ENCODE peak calls at places on chromosomes 6 and 20, in four cellular contexts. One of them, this sample, is unnamed.

GRCh38 chr20:5397418-5397817 is 80.7 kb upstream of the PROKR2 start:
- DNase-seq in H1: no peak
- DNase-seq in SK-N-SH: no peak
- DNase-seq in K562: no peak
- DNase-seq in this sample: no peak

GRCh38 chr20:6698723-6699122 is 68.8 kb upstream of the BMP2 start:
- DNase-seq in K562: no peak
- DNase-seq in H1: no peak
- DNase-seq in SK-N-SH: no peak
- DNase-seq in this sample: no peak

GRCh38 chr20:42795399-42795798 is 394.3 kb downstream of the PTPRT start:
- DNase-seq in SK-N-SH: no peak
- DNase-seq in H1: no peak
- DNase-seq in K562: no peak
- DNase-seq in this sample: no peak

GRCh38 chr6:22330941-22331340 is 34.1 kb upstream of the PRL start:
- DNase-seq in SK-N-SH: no peak
- DNase-seq in K562: no peak
- DNase-seq in H1: no peak
- DNase-seq in this sample: no peak

GRCh38 chr6:44625996-44626395 is 238.5 kb downstream of the CDC5L start:
- DNase-seq in SK-N-SH: no peak
- DNase-seq in K562: no peak
- DNase-seq in H1: no peak
- DNase-seq in this sample: no peak

GRCh38 chr6:105363100-105363754 is 39.7 kb downstream of the PREP start:
- DNase-seq in K562: no peak
- DNase-seq in H1: no peak
- DNase-seq in SK-N-SH: peak; percentile 28
- DNase-seq in this sample: no peak

GRCh38 chr6:118263929-118264486 is 284.1 kb upstream of the PLN start:
- DNase-seq in SK-N-SH: peak; percentile 30
- DNase-seq in H1: no peak
- DNase-seq in K562: no peak
- DNase-seq in this sample: peak; percentile 68

GRCh38 chr6:162854228-162854627 is 126.5 kb downstream of the PACRG start:
- DNase-seq in K562: no peak
- DNase-seq in H1: no peak
- DNase-seq in SK-N-SH: no peak
- DNase-seq in this sample: no peak

GRCh38 chr20:57129303-57129702 is 137.1 kb downstream of the BMP7 start:
- DNase-seq in K562: no peak
- DNase-seq in SK-N-SH: no peak
- DNase-seq in H1: no peak
- DNase-seq in this sample: no peak

GRCh38 chr6:156618600-156619205 is 158.5 kb upstream of the ARID1B start:
- DNase-seq in SK-N-SH: peak; percentile 46
- DNase-seq in K562: peak; percentile 31
- DNase-seq in H1: peak; percentile 7
- DNase-seq in this sample: no peak

GRCh38 chr6:168078943-168079405 is at the start of gene FRMD1:
- DNase-seq in K562: no peak
- DNase-seq in H1: no peak
- DNase-seq in SK-N-SH: no peak
- DNase-seq in this sample: no peak

GRCh38 chr6:19691465-19692167 is 145.6 kb upstream of the ID4 start:
- DNase-seq in K562: no peak
- DNase-seq in SK-N-SH: peak; percentile 15
- DNase-seq in H1: peak; percentile 44
- DNase-seq in this sample: no peak

GRCh38 chr6:1627884-1628550 is 18.3 kb downstream of the FOXC1 start:
- DNase-seq in H1: no peak
- DNase-seq in K562: no peak
- DNase-seq in SK-N-SH: peak; percentile 67
- DNase-seq in this sample: no peak

GRCh38 chr20:11012975-11013374 is 339.2 kb upstream of the JAG1 start:
- DNase-seq in H1: no peak
- DNase-seq in K562: no peak
- DNase-seq in SK-N-SH: no peak
- DNase-seq in this sample: no peak

GRCh38 chr6:73566954-73567591 is 46.2 kb upstream of the EEF1A1 start:
- DNase-seq in SK-N-SH: no peak
- DNase-seq in K562: no peak
- DNase-seq in H1: no peak
- DNase-seq in this sample: no peak

GRCh38 chr6:149751239-149751638 is 1.7 kb downstream of the PCMT1 start:
- DNase-seq in SK-N-SH: no peak
- DNase-seq in H1: no peak
- DNase-seq in K562: no peak
- DNase-seq in this sample: no peak

GRCh38 chr6:6798430-6798829 is 209.9 kb downstream of the LY86 start:
- DNase-seq in SK-N-SH: no peak
- DNase-seq in K562: no peak
- DNase-seq in H1: no peak
- DNase-seq in this sample: no peak

GRCh38 chr6:137496392-137496767 is 2.2 kb upstream of the OLIG3 start:
- DNase-seq in H1: no peak
- DNase-seq in SK-N-SH: no peak
- DNase-seq in K562: no peak
- DNase-seq in this sample: no peak

GRCh38 chr6:30885481-30885998 is 1.2 kb downstream of the DDR1 start:
- DNase-seq in H1: no peak
- DNase-seq in SK-N-SH: peak; percentile 12
- DNase-seq in K562: no peak
- DNase-seq in this sample: peak; percentile 63

GRCh38 chr6:30885999-30886896 is 1.9 kb downstream of the DDR1 start:
- DNase-seq in K562: peak; percentile 82
- DNase-seq in SK-N-SH: peak; percentile 65
- DNase-seq in H1: peak; percentile 87
- DNase-seq in this sample: peak; percentile 73

GRCh38 chr6:30888472-30889137 is 4.3 kb downstream of the DDR1 start:
- DNase-seq in K562: peak; percentile 78
- DNase-seq in H1: no peak
- DNase-seq in SK-N-SH: peak; percentile 33
- DNase-seq in this sample: no peak

GRCh38 chr6:30887901-30888300 is 3.6 kb downstream of the DDR1 start:
- DNase-seq in SK-N-SH: peak; percentile 22
- DNase-seq in K562: no peak
- DNase-seq in H1: no peak
- DNase-seq in this sample: no peak

DNA sequence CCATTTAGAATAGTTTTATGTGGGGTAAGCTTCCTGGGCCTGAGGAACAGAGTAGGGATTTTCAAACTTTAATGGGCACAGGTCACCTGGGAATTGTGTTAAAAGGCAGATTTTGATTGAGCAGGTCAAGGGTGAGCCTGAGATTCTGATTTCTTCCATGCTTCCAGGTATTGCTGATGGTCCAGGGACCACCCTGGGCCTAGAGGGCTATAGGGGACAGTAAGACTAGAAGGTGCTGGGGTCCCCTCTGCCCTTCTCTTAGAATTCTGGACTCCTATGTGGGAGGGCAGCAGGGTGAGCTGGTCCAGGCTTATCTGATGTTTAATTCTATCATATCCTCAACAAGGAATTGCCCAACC is 2.6 kb downstream of the DDR1 start:
- DNase-seq in SK-N-SH: peak; percentile 16
- DNase-seq in H1: no peak
- DNase-seq in K562: no peak
- DNase-seq in this sample: no peak
- TF ChIP-seq JUND in SK-N-SH: no peak
- TF ChIP-seq JUND in H1: no peak
- TF ChIP-seq JUND in K562: no peak
- TF ChIP-seq JUND in this sample: no peak

DNA sequence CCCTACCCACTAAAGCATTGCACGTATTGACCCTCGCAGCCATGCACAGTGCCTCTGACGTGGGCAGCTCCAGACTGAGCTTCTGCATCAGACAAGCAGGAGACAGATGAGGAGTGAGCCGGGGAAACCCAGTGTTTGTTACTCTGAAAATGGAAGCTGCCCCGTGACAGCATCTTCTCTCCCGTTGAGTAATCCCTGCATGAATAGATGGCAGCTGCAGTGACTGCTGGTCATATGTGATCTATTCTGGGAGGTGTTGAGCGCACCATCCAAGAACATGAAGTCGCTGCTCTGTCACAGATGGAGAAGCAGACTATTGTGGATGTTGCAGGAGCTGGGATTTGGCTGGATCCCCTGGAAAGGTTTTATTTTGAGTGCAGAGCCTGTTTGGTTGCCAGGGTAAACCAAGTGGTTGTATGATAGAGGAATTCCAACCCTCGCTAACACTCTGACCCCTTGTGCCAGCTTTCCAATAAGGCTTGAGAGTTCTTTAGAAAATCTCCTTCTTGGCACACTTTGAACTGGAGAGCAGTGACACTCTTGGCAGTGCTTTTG is 242.2 kb downstream of the NRN1 start:
- DNase-seq in H1: no peak
- DNase-seq in K562: no peak
- DNase-seq in SK-N-SH: no peak
- DNase-seq in this sample: no peak
- TF ChIP-seq JUND in H1: no peak
- TF ChIP-seq JUND in K562: no peak
- TF ChIP-seq JUND in SK-N-SH: no peak
- TF ChIP-seq JUND in this sample: no peak

GRCh38 chr6:134721095-134721400 is 228.9 kb downstream of the ALDH8A1 start:
- DNase-seq in SK-N-SH: no peak
- DNase-seq in K562: no peak
- DNase-seq in H1: no peak
- DNase-seq in this sample: no peak
- TF ChIP-seq JUND in SK-N-SH: no peak
- TF ChIP-seq JUND in K562: no peak
- TF ChIP-seq JUND in H1: no peak
- TF ChIP-seq JUND in this sample: no peak

GRCh38 chr20:1171461-1172093 is 13.2 kb downstream of the TMEM74B start:
- DNase-seq in SK-N-SH: no peak
- DNase-seq in H1: no peak
- DNase-seq in K562: peak; percentile 60
- DNase-seq in this sample: peak; percentile 49
- TF ChIP-seq JUND in SK-N-SH: no peak
- TF ChIP-seq JUND in H1: no peak
- TF ChIP-seq JUND in K562: no peak
- TF ChIP-seq JUND in this sample: no peak

DNA sequence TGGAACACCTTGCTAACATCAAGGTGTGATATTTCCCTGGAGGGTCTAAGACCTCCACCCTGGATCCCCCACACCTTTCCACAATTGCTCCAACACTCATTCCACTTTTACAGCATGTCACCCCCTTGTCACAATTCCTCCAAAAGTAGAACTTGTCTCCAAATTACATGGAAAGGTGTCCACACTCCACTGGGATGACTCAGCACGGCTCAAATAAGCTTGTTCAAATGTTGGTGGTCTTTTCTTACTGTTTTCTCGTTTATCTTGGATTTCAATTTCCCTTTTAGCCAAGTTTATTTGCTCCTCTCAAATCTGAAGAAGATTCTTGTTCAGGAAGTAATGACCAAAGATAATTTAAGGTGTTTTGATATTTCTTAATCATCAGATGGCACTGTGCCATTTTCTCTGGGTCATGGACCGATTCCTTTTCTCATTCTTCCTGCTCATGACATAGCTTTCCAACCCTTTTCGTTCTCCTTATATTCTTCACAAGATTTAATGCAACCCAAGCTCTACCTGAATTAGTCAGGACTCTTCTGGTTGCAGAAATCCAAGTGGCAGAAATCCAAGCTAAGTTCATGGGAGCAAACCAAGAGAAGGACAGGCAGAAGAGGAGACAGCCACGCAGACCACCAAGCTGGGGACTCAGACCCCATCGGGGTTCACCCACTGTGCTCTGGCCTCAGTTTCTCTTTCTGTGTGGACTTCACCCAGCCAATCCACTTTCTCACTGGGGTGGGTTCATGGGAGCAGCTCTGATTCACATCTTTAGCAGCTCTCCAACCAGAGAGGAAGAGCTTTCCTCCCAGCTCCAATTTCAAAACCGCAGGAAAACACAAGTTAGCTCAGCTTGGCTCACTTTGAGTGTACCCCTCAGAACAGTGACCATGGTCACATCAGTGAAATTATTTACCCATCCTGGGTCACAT is 110.5 kb upstream of the CDYL start:
- DNase-seq in K562: no peak
- DNase-seq in SK-N-SH: no peak
- DNase-seq in H1: no peak
- DNase-seq in this sample: no peak
- TF ChIP-seq JUND in K562: no peak
- TF ChIP-seq JUND in SK-N-SH: no peak
- TF ChIP-seq JUND in H1: no peak
- TF ChIP-seq JUND in this sample: no peak

GRCh38 chr6:35487653-35488516 is 9.0 kb downstream of the TEAD3 start:
- DNase-seq in SK-N-SH: peak; percentile 74
- DNase-seq in H1: no peak
- DNase-seq in K562: no peak
- DNase-seq in this sample: peak; percentile 54
- TF ChIP-seq JUND in SK-N-SH: no peak
- TF ChIP-seq JUND in H1: no peak
- TF ChIP-seq JUND in K562: no peak
- TF ChIP-seq JUND in this sample: no peak

DNA sequence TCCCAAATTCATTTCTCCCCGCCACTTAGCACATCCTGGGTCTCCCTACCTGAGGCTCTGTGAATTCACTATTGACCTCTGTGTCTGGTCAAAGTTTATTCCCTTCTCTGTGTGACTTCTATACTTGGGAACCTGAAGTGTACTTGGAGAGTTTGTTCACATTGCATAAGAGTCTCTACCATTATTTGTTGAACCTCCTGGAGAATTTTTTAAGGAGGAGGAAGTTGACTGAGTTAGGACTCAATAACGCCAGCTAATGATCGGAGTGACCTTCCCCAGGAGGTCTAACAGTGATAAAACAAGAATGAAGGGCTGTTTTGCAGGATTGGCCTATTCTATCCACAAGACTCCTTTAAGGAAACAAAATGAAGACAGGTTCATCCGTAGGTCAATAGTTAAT is 23.6 kb downstream of the STMND1 start:
- DNase-seq in K562: no peak
- DNase-seq in SK-N-SH: no peak
- DNase-seq in H1: no peak
- DNase-seq in this sample: no peak
- TF ChIP-seq JUND in K562: no peak
- TF ChIP-seq JUND in SK-N-SH: no peak
- TF ChIP-seq JUND in H1: no peak
- TF ChIP-seq JUND in this sample: no peak

DNA sequence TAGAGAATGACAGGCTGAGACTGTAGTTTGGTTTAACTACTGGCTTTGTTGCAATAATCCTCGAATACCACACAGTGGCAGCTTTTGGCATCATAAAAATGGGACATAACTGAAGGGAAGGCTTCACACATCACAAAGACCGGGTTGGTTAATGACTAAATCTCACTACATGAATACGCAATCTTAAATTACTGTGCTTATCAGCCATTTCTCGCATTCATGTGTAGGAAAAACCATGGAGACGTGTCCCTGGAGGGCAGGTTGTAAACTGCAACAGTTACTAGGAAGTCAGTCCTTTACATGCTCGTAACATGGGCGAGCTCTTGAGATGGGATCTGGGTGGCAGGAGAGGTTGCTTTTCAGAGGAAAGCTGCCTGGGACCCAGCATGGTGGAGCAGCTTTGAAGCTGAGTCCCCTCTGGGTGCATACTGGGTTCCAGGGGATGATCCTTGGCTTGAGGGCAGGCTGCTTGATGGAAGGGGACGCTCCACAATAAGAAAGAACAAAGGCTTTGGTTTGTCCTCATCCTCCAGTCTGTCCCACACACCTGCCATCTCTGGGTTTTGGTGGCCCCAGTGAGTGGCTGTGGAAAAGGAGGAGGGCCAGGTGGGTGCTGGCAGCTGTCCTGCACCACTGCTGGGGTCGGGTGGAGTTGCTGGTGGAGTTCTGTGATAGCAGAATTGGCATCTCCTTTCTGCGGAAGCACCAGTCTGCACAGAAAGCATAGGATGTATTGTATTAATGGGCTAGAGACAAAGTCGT is 2.1 kb downstream of the RPS21 start:
- DNase-seq in SK-N-SH: no peak
- DNase-seq in K562: no peak
- DNase-seq in H1: no peak
- DNase-seq in this sample: no peak
- TF ChIP-seq JUND in SK-N-SH: no peak
- TF ChIP-seq JUND in K562: no peak
- TF ChIP-seq JUND in H1: no peak
- TF ChIP-seq JUND in this sample: no peak

This sample was measured in T47D.